ENCODE peak calls at places on chromosomes 7 and 10, in six cellular contexts. One of them, this sample, is unnamed.

GRCh38 chr10:43206391-43207235 is 60.3 kb downstream of the RASGEF1A start:
- DNase-seq in Calu3: no peak
- DNase-seq in B cell: peak
- DNase-seq in MCF 10A: no peak
- DNase-seq in CD8-positive, alpha-beta T cell: peak
- DNase-seq in HCT116: no peak
- DNase-seq in this sample: no peak

GRCh38 chr7:159067870-159068787 is 76.5 kb downstream of the VIPR2 start:
- DNase-seq in B cell: no peak
- DNase-seq in MCF 10A: no peak
- DNase-seq in HCT116: no peak
- DNase-seq in Calu3: no peak
- DNase-seq in CD8-positive, alpha-beta T cell: no peak
- DNase-seq in this sample: no peak

GRCh38 chr7:377069-378040 is 87.4 kb downstream of the FOXL3 start:
- DNase-seq in MCF 10A: no peak
- DNase-seq in Calu3: no peak
- DNase-seq in CD8-positive, alpha-beta T cell: no peak
- DNase-seq in B cell: no peak
- DNase-seq in HCT116: no peak
- DNase-seq in this sample: no peak

GRCh38 chr10:89981891-89982290 is 280.5 kb downstream of the KIF20B start:
- DNase-seq in Calu3: no peak
- DNase-seq in CD8-positive, alpha-beta T cell: no peak
- DNase-seq in MCF 10A: peak
- DNase-seq in HCT116: no peak
- DNase-seq in B cell: no peak
- DNase-seq in this sample: no peak

GRCh38 chr7:46003896-46004875 is 83.1 kb upstream of the IGFBP3 start:
- DNase-seq in CD8-positive, alpha-beta T cell: no peak
- DNase-seq in Calu3: peak
- DNase-seq in HCT116: peak
- DNase-seq in B cell: no peak
- DNase-seq in MCF 10A: peak
- DNase-seq in this sample: no peak

GRCh38 chr7:108001759-108002725 is 919 bp downstream of the LAMB1 start:
- DNase-seq in CD8-positive, alpha-beta T cell: no peak
- DNase-seq in Calu3: no peak
- DNase-seq in MCF 10A: peak
- DNase-seq in B cell: no peak
- DNase-seq in HCT116: no peak
- DNase-seq in this sample: no peak

GRCh38 chr7:3214090-3214413 is 87.0 kb upstream of the SDK1 start:
- DNase-seq in Calu3: no peak
- DNase-seq in B cell: no peak
- DNase-seq in CD8-positive, alpha-beta T cell: no peak
- DNase-seq in HCT116: no peak
- DNase-seq in MCF 10A: no peak
- DNase-seq in this sample: no peak

GRCh38 chr10:63466168-63466935 is 575 bp upstream of the JMJD1C start:
- DNase-seq in HCT116: peak
- DNase-seq in B cell: peak
- DNase-seq in CD8-positive, alpha-beta T cell: peak
- DNase-seq in MCF 10A: peak
- DNase-seq in Calu3: no peak
- DNase-seq in this sample: no peak

GRCh38 chr10:132443605-132443997 is 46.6 kb downstream of the PWWP2B start:
- DNase-seq in B cell: peak
- DNase-seq in Calu3: no peak
- DNase-seq in CD8-positive, alpha-beta T cell: peak
- DNase-seq in HCT116: no peak
- DNase-seq in MCF 10A: peak
- DNase-seq in this sample: no peak

GRCh38 chr7:141014091-141014490 is 661 bp downstream of the MRPS33 start:
- DNase-seq in CD8-positive, alpha-beta T cell: no peak
- DNase-seq in B cell: no peak
- DNase-seq in HCT116: no peak
- DNase-seq in Calu3: no peak
- DNase-seq in MCF 10A: no peak
- DNase-seq in this sample: no peak

GRCh38 chr10:3064423-3064822 is 2.9 kb upstream of the PFKP start:
- DNase-seq in CD8-positive, alpha-beta T cell: no peak
- DNase-seq in Calu3: no peak
- DNase-seq in B cell: no peak
- DNase-seq in MCF 10A: no peak
- DNase-seq in HCT116: no peak
- DNase-seq in this sample: no peak

GRCh38 chr10:4391683-4392082 is 434.3 kb upstream of the AKR1E2 start:
- DNase-seq in B cell: no peak
- DNase-seq in CD8-positive, alpha-beta T cell: no peak
- DNase-seq in Calu3: peak
- DNase-seq in MCF 10A: no peak
- DNase-seq in HCT116: peak
- DNase-seq in this sample: no peak

GRCh38 chr10:128912568-128913311 is 554.3 kb upstream of the MGMT start:
- DNase-seq in MCF 10A: no peak
- DNase-seq in Calu3: no peak
- DNase-seq in CD8-positive, alpha-beta T cell: no peak
- DNase-seq in B cell: no peak
- DNase-seq in HCT116: no peak
- DNase-seq in this sample: no peak

GRCh38 chr10:104245066-104245632 is 9.5 kb upstream of the GSTO1 start:
- DNase-seq in CD8-positive, alpha-beta T cell: no peak
- DNase-seq in MCF 10A: no peak
- DNase-seq in HCT116: no peak
- DNase-seq in Calu3: no peak
- DNase-seq in B cell: no peak
- DNase-seq in this sample: no peak

GRCh38 chr10:113087082-113088029 is 137.3 kb downstream of the TCF7L2 start:
- DNase-seq in HCT116: peak
- DNase-seq in Calu3: peak
- DNase-seq in MCF 10A: peak
- DNase-seq in B cell: no peak
- DNase-seq in CD8-positive, alpha-beta T cell: no peak
- DNase-seq in this sample: no peak

GRCh38 chr7:151447312-151447711 is 7.4 kb upstream of the CRYGN start:
- DNase-seq in CD8-positive, alpha-beta T cell: no peak
- DNase-seq in HCT116: no peak
- DNase-seq in MCF 10A: no peak
- DNase-seq in B cell: no peak
- DNase-seq in Calu3: no peak
- DNase-seq in this sample: no peak

GRCh38 chr7:116357776-116358670 is 141.5 kb upstream of the CAV2 start:
- DNase-seq in Calu3: no peak
- DNase-seq in CD8-positive, alpha-beta T cell: no peak
- DNase-seq in B cell: no peak
- DNase-seq in HCT116: no peak
- DNase-seq in MCF 10A: peak
- DNase-seq in this sample: no peak

GRCh38 chr7:51467384-51468017 is 150.9 kb upstream of the COBL start:
- DNase-seq in B cell: no peak
- DNase-seq in HCT116: no peak
- DNase-seq in MCF 10A: no peak
- DNase-seq in CD8-positive, alpha-beta T cell: no peak
- DNase-seq in Calu3: no peak
- DNase-seq in this sample: no peak

GRCh38 chr7:27774717-27775328 is 34.9 kb downstream of the TAX1BP1 start:
- DNase-seq in B cell: no peak
- DNase-seq in Calu3: peak
- DNase-seq in MCF 10A: peak
- DNase-seq in HCT116: peak
- DNase-seq in CD8-positive, alpha-beta T cell: no peak
- DNase-seq in this sample: no peak

GRCh38 chr10:12481956-12482355 is 132.6 kb downstream of the CAMK1D start:
- DNase-seq in MCF 10A: no peak
- DNase-seq in CD8-positive, alpha-beta T cell: no peak
- DNase-seq in Calu3: no peak
- DNase-seq in B cell: no peak
- DNase-seq in HCT116: no peak
- DNase-seq in this sample: no peak

GRCh38 chr7:140810830-140811556 is 113.7 kb downstream of the BRAF start:
- DNase-seq in B cell: peak
- DNase-seq in MCF 10A: peak
- DNase-seq in HCT116: peak
- DNase-seq in Calu3: peak
- DNase-seq in CD8-positive, alpha-beta T cell: peak
- DNase-seq in this sample: peak

GRCh38 chr7:142880886-142881505 is 4.5 kb downstream of the TRPV6 start:
- DNase-seq in CD8-positive, alpha-beta T cell: peak
- DNase-seq in HCT116: peak
- DNase-seq in B cell: peak
- DNase-seq in MCF 10A: peak
- DNase-seq in Calu3: peak
- DNase-seq in this sample: no peak

GRCh38 chr7:7970113-7970619 is 1.6 kb downstream of the GLCCI1 start:
- DNase-seq in MCF 10A: no peak
- DNase-seq in CD8-positive, alpha-beta T cell: no peak
- DNase-seq in Calu3: no peak
- DNase-seq in HCT116: no peak
- DNase-seq in B cell: no peak
- DNase-seq in this sample: no peak

GRCh38 chr7:107372298-107372697 is 97.6 kb upstream of the GPR22 start:
- DNase-seq in CD8-positive, alpha-beta T cell: no peak
- DNase-seq in HCT116: no peak
- DNase-seq in MCF 10A: peak
- DNase-seq in Calu3: no peak
- DNase-seq in B cell: no peak
- DNase-seq in this sample: no peak

GRCh38 chr7:94578615-94579014 is 69.0 kb downstream of the CASD1 start:
- DNase-seq in Calu3: peak
- DNase-seq in HCT116: no peak
- DNase-seq in MCF 10A: peak
- DNase-seq in B cell: no peak
- DNase-seq in CD8-positive, alpha-beta T cell: no peak
- DNase-seq in this sample: no peak

GRCh38 chr7:30478349-30479228 is at the start of gene NOD1:
- DNase-seq in Calu3: peak
- DNase-seq in CD8-positive, alpha-beta T cell: peak
- DNase-seq in MCF 10A: peak
- DNase-seq in B cell: peak
- DNase-seq in HCT116: peak
- DNase-seq in this sample: peak
- TF ChIP-seq CTCF in Calu3: no peak
- TF ChIP-seq CTCF in CD8-positive, alpha-beta T cell: no peak
- TF ChIP-seq CTCF in MCF 10A: no peak
- TF ChIP-seq CTCF in B cell: no peak
- TF ChIP-seq CTCF in HCT116: no peak
- TF ChIP-seq CTCF in this sample: no peak

GRCh38 chr10:107011113-107011512 is 153.4 kb downstream of the SORCS1 start:
- DNase-seq in CD8-positive, alpha-beta T cell: no peak
- DNase-seq in HCT116: no peak
- DNase-seq in Calu3: no peak
- DNase-seq in B cell: no peak
- DNase-seq in MCF 10A: peak
- DNase-seq in this sample: no peak
- TF ChIP-seq CTCF in CD8-positive, alpha-beta T cell: no peak
- TF ChIP-seq CTCF in HCT116: no peak
- TF ChIP-seq CTCF in Calu3: no peak
- TF ChIP-seq CTCF in B cell: no peak
- TF ChIP-seq CTCF in MCF 10A: no peak
- TF ChIP-seq CTCF in this sample: peak

DNA sequence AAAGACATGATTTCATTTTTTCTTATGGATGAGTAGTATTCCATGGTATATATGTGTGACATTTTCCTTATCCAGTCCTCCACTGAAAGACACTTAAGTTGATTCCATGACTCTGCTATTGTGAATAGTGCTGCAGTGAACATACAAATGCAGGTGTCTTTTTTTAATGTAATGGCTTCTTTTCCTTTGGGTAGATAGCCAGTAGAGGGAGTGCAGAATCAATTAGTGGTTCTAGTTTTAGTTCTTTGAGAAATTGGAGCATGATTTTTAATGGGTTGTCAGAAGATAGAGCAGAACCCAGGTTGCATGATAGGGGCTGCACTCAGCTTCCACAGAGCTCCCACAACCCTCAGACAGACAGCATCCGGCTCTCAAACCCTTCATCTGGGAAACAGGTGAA is 152.9 kb upstream of the PLXDC2 start:
- DNase-seq in CD8-positive, alpha-beta T cell: no peak
- DNase-seq in Calu3: no peak
- DNase-seq in MCF 10A: no peak
- DNase-seq in HCT116: no peak
- DNase-seq in B cell: no peak
- DNase-seq in this sample: no peak
- TF ChIP-seq CTCF in CD8-positive, alpha-beta T cell: no peak
- TF ChIP-seq CTCF in Calu3: no peak
- TF ChIP-seq CTCF in MCF 10A: no peak
- TF ChIP-seq CTCF in HCT116: no peak
- TF ChIP-seq CTCF in B cell: no peak
- TF ChIP-seq CTCF in this sample: no peak

GRCh38 chr7:24401628-24402593 is 117.9 kb downstream of the NPY start:
- DNase-seq in B cell: no peak
- DNase-seq in MCF 10A: peak
- DNase-seq in Calu3: no peak
- DNase-seq in HCT116: peak
- DNase-seq in CD8-positive, alpha-beta T cell: no peak
- DNase-seq in this sample: no peak
- TF ChIP-seq CTCF in B cell: peak
- TF ChIP-seq CTCF in MCF 10A: peak
- TF ChIP-seq CTCF in Calu3: peak
- TF ChIP-seq CTCF in HCT116: peak
- TF ChIP-seq CTCF in CD8-positive, alpha-beta T cell: peak
- TF ChIP-seq CTCF in this sample: peak

GRCh38 chr7:20776214-20776875 is 10.3 kb downstream of the SP8 start:
- DNase-seq in Calu3: no peak
- DNase-seq in MCF 10A: no peak
- DNase-seq in B cell: no peak
- DNase-seq in HCT116: no peak
- DNase-seq in CD8-positive, alpha-beta T cell: no peak
- DNase-seq in this sample: no peak

GRCh38 chr7:20779041-20779440 is 7.6 kb downstream of the SP8 start:
- DNase-seq in B cell: no peak
- DNase-seq in HCT116: no peak
- DNase-seq in Calu3: no peak
- DNase-seq in MCF 10A: no peak
- DNase-seq in CD8-positive, alpha-beta T cell: no peak
- DNase-seq in this sample: no peak

GRCh38 chr7:20776942-20777341 is 9.7 kb downstream of the SP8 start:
- DNase-seq in CD8-positive, alpha-beta T cell: no peak
- DNase-seq in MCF 10A: no peak
- DNase-seq in B cell: no peak
- DNase-seq in HCT116: no peak
- DNase-seq in Calu3: no peak
- DNase-seq in this sample: no peak

GRCh38 chr7:20777377-20778062 is 9.2 kb downstream of the SP8 start:
- DNase-seq in HCT116: no peak
- DNase-seq in MCF 10A: no peak
- DNase-seq in CD8-positive, alpha-beta T cell: no peak
- DNase-seq in B cell: no peak
- DNase-seq in Calu3: no peak
- DNase-seq in this sample: no peak

GRCh38 chr7:20778063-20778721 is 8.5 kb downstream of the SP8 start:
- DNase-seq in HCT116: no peak
- DNase-seq in B cell: no peak
- DNase-seq in MCF 10A: peak
- DNase-seq in Calu3: peak
- DNase-seq in CD8-positive, alpha-beta T cell: no peak
- DNase-seq in this sample: peak
- TF ChIP-seq CTCF in HCT116: peak
- TF ChIP-seq CTCF in B cell: peak
- TF ChIP-seq CTCF in MCF 10A: peak
- TF ChIP-seq CTCF in Calu3: peak
- TF ChIP-seq CTCF in CD8-positive, alpha-beta T cell: no peak
- TF ChIP-seq CTCF in this sample: peak